ENCODE peak calls at places on chromosomes 7 and 10, in seven cellular contexts. One of them, this sample, is unnamed. For H3K4me1, the result is how much of the 10 kb centered on the place peaks cover.

GRCh38 chr10:58175990-58176910 is 91.4 kb downstream of the IPMK start:
- DNase-seq in heart left ventricle: no peak
- DNase-seq in A549: no peak
- DNase-seq in left lung: no peak
- DNase-seq in SK-N-SH: no peak
- DNase-seq in IMR-90: peak
- DNase-seq in lung: no peak
- DNase-seq in this sample: no peak

GRCh38 chr10:11557513-11557912 is 53.9 kb downstream of the USP6NL start:
- DNase-seq in heart left ventricle: no peak
- DNase-seq in A549: no peak
- DNase-seq in left lung: no peak
- DNase-seq in SK-N-SH: no peak
- DNase-seq in IMR-90: no peak
- DNase-seq in lung: no peak
- DNase-seq in this sample: no peak

GRCh38 chr7:32479574-32480200 is 10.5 kb downstream of the LSM5 start:
- DNase-seq in heart left ventricle: no peak
- DNase-seq in A549: peak
- DNase-seq in left lung: no peak
- DNase-seq in SK-N-SH: peak
- DNase-seq in IMR-90: peak
- DNase-seq in lung: no peak
- DNase-seq in this sample: no peak

GRCh38 chr10:13528875-13529713 is at the start of gene BEND7:
- DNase-seq in heart left ventricle: peak
- DNase-seq in A549: peak
- DNase-seq in left lung: no peak
- DNase-seq in SK-N-SH: peak
- DNase-seq in IMR-90: peak
- DNase-seq in lung: no peak
- DNase-seq in this sample: no peak

GRCh38 chr7:28858206-28858605 is 99.9 kb downstream of the TRIL start:
- DNase-seq in heart left ventricle: no peak
- DNase-seq in A549: peak
- DNase-seq in left lung: no peak
- DNase-seq in SK-N-SH: no peak
- DNase-seq in IMR-90: peak
- DNase-seq in lung: no peak
- DNase-seq in this sample: peak

GRCh38 chr7:88881136-88881535 is 85.6 kb upstream of the TEX47 start:
- DNase-seq in heart left ventricle: no peak
- DNase-seq in A549: no peak
- DNase-seq in left lung: no peak
- DNase-seq in SK-N-SH: no peak
- DNase-seq in IMR-90: no peak
- DNase-seq in lung: no peak
- DNase-seq in this sample: no peak

GRCh38 chr10:114624941-114625780 is 32.9 kb downstream of the ABLIM1 start:
- DNase-seq in heart left ventricle: no peak
- DNase-seq in A549: no peak
- DNase-seq in left lung: no peak
- DNase-seq in SK-N-SH: no peak
- DNase-seq in IMR-90: peak
- DNase-seq in lung: no peak
- DNase-seq in this sample: peak

GRCh38 chr10:20627918-20628499 is 269.1 kb downstream of the NEBL start:
- DNase-seq in heart left ventricle: no peak
- DNase-seq in A549: no peak
- DNase-seq in left lung: no peak
- DNase-seq in SK-N-SH: no peak
- DNase-seq in IMR-90: no peak
- DNase-seq in lung: no peak
- DNase-seq in this sample: no peak

GRCh38 chr7:517848-518629 is 1.6 kb downstream of the PDGFA start:
- DNase-seq in heart left ventricle: peak
- DNase-seq in A549: peak
- DNase-seq in left lung: peak
- DNase-seq in SK-N-SH: no peak
- DNase-seq in IMR-90: peak
- DNase-seq in lung: peak
- DNase-seq in this sample: peak

GRCh38 chr7:150381096-150381495 is 2.0 kb downstream of the ZNF775 start:
- DNase-seq in heart left ventricle: no peak
- DNase-seq in A549: no peak
- DNase-seq in left lung: no peak
- DNase-seq in SK-N-SH: no peak
- DNase-seq in IMR-90: no peak
- DNase-seq in lung: no peak
- DNase-seq in this sample: no peak
- H3K4me1 ChIP-seq in heart left ventricle: under half
- H3K4me1 ChIP-seq in A549: under half
- H3K4me1 ChIP-seq in left lung: under half
- H3K4me1 ChIP-seq in SK-N-SH: half or more
- H3K4me1 ChIP-seq in IMR-90: under half
- H3K4me1 ChIP-seq in lung: under half
- H3K4me1 ChIP-seq in this sample: under half

GRCh38 chr7:29879609-29880008 is 73.3 kb downstream of the WIPF3 start:
- DNase-seq in heart left ventricle: peak
- DNase-seq in A549: no peak
- DNase-seq in left lung: no peak
- DNase-seq in SK-N-SH: no peak
- DNase-seq in IMR-90: peak
- DNase-seq in lung: no peak
- DNase-seq in this sample: no peak
- H3K27ac ChIP-seq in heart left ventricle: no peak
- H3K27ac ChIP-seq in A549: no peak
- H3K27ac ChIP-seq in left lung: no peak
- H3K27ac ChIP-seq in SK-N-SH: no peak
- H3K27ac ChIP-seq in IMR-90: no peak
- H3K27ac ChIP-seq in lung: no peak
- H3K27ac ChIP-seq in this sample: no peak

GRCh38 chr10:133347636-133348517 is 704 bp downstream of the PRAP1 start:
- DNase-seq in heart left ventricle: no peak
- DNase-seq in A549: no peak
- DNase-seq in left lung: no peak
- DNase-seq in SK-N-SH: peak
- DNase-seq in IMR-90: no peak
- DNase-seq in lung: no peak
- DNase-seq in this sample: no peak
- TF ChIP-seq CTCF in heart left ventricle: no peak
- TF ChIP-seq CTCF in A549: no peak
- TF ChIP-seq CTCF in left lung: no peak
- TF ChIP-seq CTCF in SK-N-SH: no peak
- TF ChIP-seq CTCF in IMR-90: no peak
- TF ChIP-seq CTCF in lung: no peak
- TF ChIP-seq CTCF in this sample: no peak

DNA sequence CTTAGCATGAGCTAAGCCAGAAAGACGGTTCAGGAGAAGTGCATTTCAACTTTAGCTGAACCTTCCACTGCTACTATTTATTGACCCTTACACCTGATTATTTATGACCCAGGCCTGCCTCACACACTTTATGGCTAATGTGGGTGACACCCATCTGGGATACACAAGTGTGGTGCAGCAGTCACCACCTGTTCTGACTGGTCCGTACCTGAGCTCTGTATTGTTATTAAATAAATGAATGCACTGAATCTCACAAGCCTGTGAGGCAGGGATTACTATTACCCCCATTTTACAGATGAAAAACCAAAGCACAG is 1.5 kb downstream of the ANXA11 start:
- DNase-seq in heart left ventricle: no peak
- DNase-seq in A549: no peak
- DNase-seq in left lung: no peak
- DNase-seq in SK-N-SH: no peak
- DNase-seq in IMR-90: no peak
- DNase-seq in lung: no peak
- DNase-seq in this sample: peak
- H3K4me1 ChIP-seq in heart left ventricle: half or more
- H3K4me1 ChIP-seq in A549: half or more
- H3K4me1 ChIP-seq in left lung: under half
- H3K4me1 ChIP-seq in SK-N-SH: under half
- H3K4me1 ChIP-seq in IMR-90: under half
- H3K4me1 ChIP-seq in lung: under half
- H3K4me1 ChIP-seq in this sample: under half

GRCh38 chr7:43763183-43763582 is 4.7 kb downstream of the BLVRA start:
- DNase-seq in heart left ventricle: no peak
- DNase-seq in A549: no peak
- DNase-seq in left lung: no peak
- DNase-seq in SK-N-SH: no peak
- DNase-seq in IMR-90: no peak
- DNase-seq in lung: no peak
- DNase-seq in this sample: no peak

GRCh38 chr7:43764039-43764789 is 5.7 kb downstream of the BLVRA start:
- DNase-seq in heart left ventricle: peak
- DNase-seq in A549: peak
- DNase-seq in left lung: peak
- DNase-seq in SK-N-SH: no peak
- DNase-seq in IMR-90: no peak
- DNase-seq in lung: peak
- DNase-seq in this sample: no peak

GRCh38 chr7:43766564-43766963 is 8.1 kb downstream of the BLVRA start:
- DNase-seq in heart left ventricle: no peak
- DNase-seq in A549: no peak
- DNase-seq in left lung: no peak
- DNase-seq in SK-N-SH: no peak
- DNase-seq in IMR-90: no peak
- DNase-seq in lung: no peak
- DNase-seq in this sample: no peak

GRCh38 chr7:43767311-43767710 is 8.8 kb downstream of the BLVRA start:
- DNase-seq in heart left ventricle: no peak
- DNase-seq in A549: no peak
- DNase-seq in left lung: no peak
- DNase-seq in SK-N-SH: peak
- DNase-seq in IMR-90: no peak
- DNase-seq in lung: no peak
- DNase-seq in this sample: no peak

GRCh38 chr7:43764807-43765491 is 6.5 kb downstream of the BLVRA start:
- DNase-seq in heart left ventricle: no peak
- DNase-seq in A549: peak
- DNase-seq in left lung: no peak
- DNase-seq in SK-N-SH: no peak
- DNase-seq in IMR-90: peak
- DNase-seq in lung: peak
- DNase-seq in this sample: peak
- H3K27ac ChIP-seq in heart left ventricle: no peak
- H3K27ac ChIP-seq in A549: peak
- H3K27ac ChIP-seq in left lung: peak
- H3K27ac ChIP-seq in SK-N-SH: no peak
- H3K27ac ChIP-seq in IMR-90: no peak
- H3K27ac ChIP-seq in lung: no peak
- H3K27ac ChIP-seq in this sample: no peak

GRCh38 chr7:99489235-99489634 is 10.8 kb downstream of the ZNF394 start:
- DNase-seq in heart left ventricle: no peak
- DNase-seq in A549: no peak
- DNase-seq in left lung: no peak
- DNase-seq in SK-N-SH: no peak
- DNase-seq in IMR-90: no peak
- DNase-seq in lung: no peak
- DNase-seq in this sample: no peak
- TF ChIP-seq CTCF in heart left ventricle: no peak
- TF ChIP-seq CTCF in A549: no peak
- TF ChIP-seq CTCF in left lung: no peak
- TF ChIP-seq CTCF in SK-N-SH: no peak
- TF ChIP-seq CTCF in IMR-90: no peak
- TF ChIP-seq CTCF in lung: no peak
- TF ChIP-seq CTCF in this sample: peak

DNA sequence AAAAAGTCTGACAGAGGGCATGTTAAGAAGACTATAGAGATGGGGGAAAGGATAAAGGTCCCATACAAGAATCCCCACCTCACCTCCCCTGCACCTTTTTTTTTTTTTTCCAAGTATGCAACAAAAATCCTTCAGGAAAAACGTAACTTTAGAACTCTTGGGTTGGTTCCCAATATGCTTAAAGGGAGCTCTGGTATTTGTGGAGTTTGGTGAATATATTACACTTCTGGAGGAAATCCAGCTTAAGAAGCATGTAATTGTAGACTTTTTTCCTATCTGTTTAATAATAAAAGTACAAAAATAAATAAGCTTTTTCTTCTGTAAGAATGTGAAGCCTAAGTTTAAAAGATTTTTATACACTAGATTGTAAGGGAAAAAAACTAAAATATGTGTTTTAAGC is 102.3 kb downstream of the SORBS1 start:
- DNase-seq in heart left ventricle: no peak
- DNase-seq in A549: no peak
- DNase-seq in left lung: no peak
- DNase-seq in SK-N-SH: no peak
- DNase-seq in IMR-90: no peak
- DNase-seq in lung: no peak
- DNase-seq in this sample: no peak
- H3K4me1 ChIP-seq in heart left ventricle: under half
- H3K4me1 ChIP-seq in A549: under half
- H3K4me1 ChIP-seq in left lung: under half
- H3K4me1 ChIP-seq in SK-N-SH: under half
- H3K4me1 ChIP-seq in IMR-90: under half
- H3K4me1 ChIP-seq in lung: under half
- H3K4me1 ChIP-seq in this sample: under half

GRCh38 chr10:133266056-133266795 is 10.4 kb downstream of the ADAM8 start:
- DNase-seq in heart left ventricle: no peak
- DNase-seq in A549: no peak
- DNase-seq in left lung: no peak
- DNase-seq in SK-N-SH: no peak
- DNase-seq in IMR-90: no peak
- DNase-seq in lung: no peak
- DNase-seq in this sample: no peak
- H3K27ac ChIP-seq in heart left ventricle: no peak
- H3K27ac ChIP-seq in A549: no peak
- H3K27ac ChIP-seq in left lung: no peak
- H3K27ac ChIP-seq in SK-N-SH: no peak
- H3K27ac ChIP-seq in IMR-90: no peak
- H3K27ac ChIP-seq in lung: no peak
- H3K27ac ChIP-seq in this sample: no peak

This sample was measured in foreskin keratinocyte.